ENCODE peak calls at places on chromosome 18, in eight cellular contexts. One of them, this sample, is unnamed.

GRCh38 chr18:46414863-46415262 is 242.2 kb downstream of the LOXHD1 start:
- DNase-seq in HTR-8/SVneo: no peak
- DNase-seq in T-helper 9 cell: no peak
- DNase-seq in iris pigment epithelial cell: no peak
- DNase-seq in sciatic nerve: no peak
- DNase-seq in CD8-positive, alpha-beta T cell: no peak
- DNase-seq in T-helper 2 cell: no peak
- DNase-seq in T-cell: no peak
- DNase-seq in this sample: no peak

GRCh38 chr18:26086959-26087358 is 3.5 kb downstream of the SS18 start:
- DNase-seq in HTR-8/SVneo: no peak
- DNase-seq in T-helper 9 cell: no peak
- DNase-seq in iris pigment epithelial cell: no peak
- DNase-seq in sciatic nerve: no peak
- DNase-seq in CD8-positive, alpha-beta T cell: no peak
- DNase-seq in T-helper 2 cell: no peak
- DNase-seq in T-cell: no peak
- DNase-seq in this sample: no peak

GRCh38 chr18:50869150-50869549 is 9.8 kb upstream of the ME2 start:
- DNase-seq in HTR-8/SVneo: no peak
- DNase-seq in T-helper 9 cell: no peak
- DNase-seq in iris pigment epithelial cell: no peak
- DNase-seq in sciatic nerve: no peak
- DNase-seq in CD8-positive, alpha-beta T cell: no peak
- DNase-seq in T-helper 2 cell: no peak
- DNase-seq in T-cell: no peak
- DNase-seq in this sample: no peak

GRCh38 chr18:7784171-7784570 is 217.1 kb downstream of the PTPRM start:
- DNase-seq in HTR-8/SVneo: no peak
- DNase-seq in T-helper 9 cell: no peak
- DNase-seq in iris pigment epithelial cell: peak
- DNase-seq in sciatic nerve: no peak
- DNase-seq in CD8-positive, alpha-beta T cell: no peak
- DNase-seq in T-helper 2 cell: no peak
- DNase-seq in T-cell: no peak
- DNase-seq in this sample: no peak

GRCh38 chr18:22694954-22695353 is 238.2 kb upstream of the RBBP8 start:
- DNase-seq in HTR-8/SVneo: peak
- DNase-seq in T-helper 9 cell: no peak
- DNase-seq in iris pigment epithelial cell: peak
- DNase-seq in sciatic nerve: no peak
- DNase-seq in CD8-positive, alpha-beta T cell: no peak
- DNase-seq in T-helper 2 cell: no peak
- DNase-seq in T-cell: no peak
- DNase-seq in this sample: peak

GRCh38 chr18:48945953-48946217 is 4.9 kb downstream of the SMAD7 start:
- DNase-seq in HTR-8/SVneo: no peak
- DNase-seq in T-helper 9 cell: no peak
- DNase-seq in iris pigment epithelial cell: no peak
- DNase-seq in sciatic nerve: no peak
- DNase-seq in CD8-positive, alpha-beta T cell: no peak
- DNase-seq in T-helper 2 cell: no peak
- DNase-seq in T-cell: no peak
- DNase-seq in this sample: no peak

GRCh38 chr18:58005885-58006523 is 38.0 kb upstream of the NEDD4L start:
- DNase-seq in HTR-8/SVneo: no peak
- DNase-seq in T-helper 9 cell: no peak
- DNase-seq in iris pigment epithelial cell: peak
- DNase-seq in sciatic nerve: no peak
- DNase-seq in CD8-positive, alpha-beta T cell: no peak
- DNase-seq in T-helper 2 cell: no peak
- DNase-seq in T-cell: no peak
- DNase-seq in this sample: peak

GRCh38 chr18:79519751-79520472 is 124.2 kb downstream of the NFATC1 start:
- DNase-seq in HTR-8/SVneo: no peak
- DNase-seq in T-helper 9 cell: peak
- DNase-seq in iris pigment epithelial cell: peak
- DNase-seq in sciatic nerve: peak
- DNase-seq in CD8-positive, alpha-beta T cell: no peak
- DNase-seq in T-helper 2 cell: no peak
- DNase-seq in T-cell: peak
- DNase-seq in this sample: no peak

GRCh38 chr18:34772887-34773286 is 62.8 kb downstream of the DTNA start:
- DNase-seq in HTR-8/SVneo: no peak
- DNase-seq in T-helper 9 cell: no peak
- DNase-seq in iris pigment epithelial cell: peak
- DNase-seq in sciatic nerve: no peak
- DNase-seq in CD8-positive, alpha-beta T cell: no peak
- DNase-seq in T-helper 2 cell: no peak
- DNase-seq in T-cell: no peak
- DNase-seq in this sample: no peak

GRCh38 chr18:78407456-78407823 is 572.2 kb upstream of the SALL3 start:
- DNase-seq in HTR-8/SVneo: no peak
- DNase-seq in T-helper 9 cell: no peak
- DNase-seq in iris pigment epithelial cell: no peak
- DNase-seq in sciatic nerve: no peak
- DNase-seq in CD8-positive, alpha-beta T cell: no peak
- DNase-seq in T-helper 2 cell: no peak
- DNase-seq in T-cell: no peak
- DNase-seq in this sample: no peak

GRCh38 chr18:44051088-44051487 is 629.6 kb upstream of the SETBP1 start:
- DNase-seq in HTR-8/SVneo: no peak
- DNase-seq in T-helper 9 cell: no peak
- DNase-seq in iris pigment epithelial cell: no peak
- DNase-seq in sciatic nerve: no peak
- DNase-seq in CD8-positive, alpha-beta T cell: no peak
- DNase-seq in T-helper 2 cell: no peak
- DNase-seq in T-cell: no peak
- DNase-seq in this sample: no peak

GRCh38 chr18:11909081-11909410 is 929 bp upstream of the MPPE1 start:
- DNase-seq in HTR-8/SVneo: no peak
- DNase-seq in T-helper 9 cell: peak
- DNase-seq in iris pigment epithelial cell: peak
- DNase-seq in sciatic nerve: no peak
- DNase-seq in CD8-positive, alpha-beta T cell: no peak
- DNase-seq in T-helper 2 cell: no peak
- DNase-seq in T-cell: no peak
- DNase-seq in this sample: no peak

GRCh38 chr18:58225101-58225500 is 181.1 kb downstream of the NEDD4L start:
- DNase-seq in HTR-8/SVneo: no peak
- DNase-seq in T-helper 9 cell: no peak
- DNase-seq in iris pigment epithelial cell: no peak
- DNase-seq in sciatic nerve: no peak
- DNase-seq in CD8-positive, alpha-beta T cell: no peak
- DNase-seq in T-helper 2 cell: no peak
- DNase-seq in T-cell: no peak
- DNase-seq in this sample: no peak

GRCh38 chr18:79611040-79611681 is 68.4 kb upstream of the CTDP1 start:
- DNase-seq in HTR-8/SVneo: peak
- DNase-seq in T-helper 9 cell: no peak
- DNase-seq in iris pigment epithelial cell: peak
- DNase-seq in sciatic nerve: peak
- DNase-seq in CD8-positive, alpha-beta T cell: no peak
- DNase-seq in T-helper 2 cell: no peak
- DNase-seq in T-cell: no peak
- DNase-seq in this sample: peak

GRCh38 chr18:24959100-24959499 is 392.9 kb downstream of the ZNF521 start:
- DNase-seq in HTR-8/SVneo: no peak
- DNase-seq in T-helper 9 cell: no peak
- DNase-seq in iris pigment epithelial cell: no peak
- DNase-seq in sciatic nerve: no peak
- DNase-seq in CD8-positive, alpha-beta T cell: no peak
- DNase-seq in T-helper 2 cell: no peak
- DNase-seq in T-cell: no peak
- DNase-seq in this sample: no peak

GRCh38 chr18:2123077-2123476 is 448.2 kb downstream of the METTL4 start:
- DNase-seq in HTR-8/SVneo: no peak
- DNase-seq in T-helper 9 cell: no peak
- DNase-seq in iris pigment epithelial cell: no peak
- DNase-seq in sciatic nerve: no peak
- DNase-seq in CD8-positive, alpha-beta T cell: no peak
- DNase-seq in T-helper 2 cell: no peak
- DNase-seq in T-cell: no peak
- DNase-seq in this sample: no peak

GRCh38 chr18:65876310-65876709 is 125.5 kb downstream of the CDH7 start:
- DNase-seq in HTR-8/SVneo: no peak
- DNase-seq in T-helper 9 cell: no peak
- DNase-seq in iris pigment epithelial cell: no peak
- DNase-seq in sciatic nerve: no peak
- DNase-seq in CD8-positive, alpha-beta T cell: no peak
- DNase-seq in T-helper 2 cell: no peak
- DNase-seq in T-cell: no peak
- DNase-seq in this sample: no peak

GRCh38 chr18:62716679-62717058 is 1.3 kb downstream of the PHLPP1 start:
- DNase-seq in HTR-8/SVneo: no peak
- DNase-seq in T-helper 9 cell: peak
- DNase-seq in iris pigment epithelial cell: peak
- DNase-seq in sciatic nerve: peak
- DNase-seq in CD8-positive, alpha-beta T cell: peak
- DNase-seq in T-helper 2 cell: peak
- DNase-seq in T-cell: peak
- DNase-seq in this sample: no peak

GRCh38 chr18:28183418-28184078 is 6.6 kb upstream of the CDH2 start:
- DNase-seq in HTR-8/SVneo: peak
- DNase-seq in T-helper 9 cell: no peak
- DNase-seq in iris pigment epithelial cell: peak
- DNase-seq in sciatic nerve: no peak
- DNase-seq in CD8-positive, alpha-beta T cell: no peak
- DNase-seq in T-helper 2 cell: no peak
- DNase-seq in T-cell: no peak
- DNase-seq in this sample: no peak

GRCh38 chr18:76875390-76876330 is 53.3 kb downstream of the ZNF236 start:
- DNase-seq in HTR-8/SVneo: no peak
- DNase-seq in T-helper 9 cell: no peak
- DNase-seq in iris pigment epithelial cell: peak
- DNase-seq in sciatic nerve: no peak
- DNase-seq in CD8-positive, alpha-beta T cell: no peak
- DNase-seq in T-helper 2 cell: no peak
- DNase-seq in T-cell: peak
- DNase-seq in this sample: peak

GRCh38 chr18:70113511-70113910 is 92.0 kb downstream of the RTTN start:
- DNase-seq in HTR-8/SVneo: no peak
- DNase-seq in T-helper 9 cell: no peak
- DNase-seq in iris pigment epithelial cell: no peak
- DNase-seq in sciatic nerve: no peak
- DNase-seq in CD8-positive, alpha-beta T cell: no peak
- DNase-seq in T-helper 2 cell: no peak
- DNase-seq in T-cell: no peak
- DNase-seq in this sample: no peak

GRCh38 chr18:48798334-48799197 is 152.2 kb downstream of the SMAD7 start:
- DNase-seq in HTR-8/SVneo: no peak
- DNase-seq in T-helper 9 cell: no peak
- DNase-seq in iris pigment epithelial cell: no peak
- DNase-seq in sciatic nerve: peak
- DNase-seq in CD8-positive, alpha-beta T cell: no peak
- DNase-seq in T-helper 2 cell: no peak
- DNase-seq in T-cell: no peak
- DNase-seq in this sample: no peak

GRCh38 chr18:46706968-46707367 is 49.9 kb downstream of the ST8SIA5 start:
- DNase-seq in HTR-8/SVneo: no peak
- DNase-seq in T-helper 9 cell: no peak
- DNase-seq in iris pigment epithelial cell: no peak
- DNase-seq in sciatic nerve: no peak
- DNase-seq in CD8-positive, alpha-beta T cell: no peak
- DNase-seq in T-helper 2 cell: no peak
- DNase-seq in T-cell: no peak
- DNase-seq in this sample: no peak

GRCh38 chr18:79486356-79487197 is 90.8 kb downstream of the NFATC1 start:
- DNase-seq in HTR-8/SVneo: no peak
- DNase-seq in T-helper 9 cell: no peak
- DNase-seq in iris pigment epithelial cell: no peak
- DNase-seq in sciatic nerve: peak
- DNase-seq in CD8-positive, alpha-beta T cell: no peak
- DNase-seq in T-helper 2 cell: peak
- DNase-seq in T-cell: no peak
- DNase-seq in this sample: no peak

GRCh38 chr18:34783485-34783884 is 73.4 kb downstream of the DTNA start:
- DNase-seq in HTR-8/SVneo: no peak
- DNase-seq in T-helper 9 cell: no peak
- DNase-seq in iris pigment epithelial cell: no peak
- DNase-seq in sciatic nerve: no peak
- DNase-seq in CD8-positive, alpha-beta T cell: no peak
- DNase-seq in T-helper 2 cell: no peak
- DNase-seq in T-cell: no peak
- DNase-seq in this sample: no peak

GRCh38 chr18:25062720-25063119 is 289.2 kb downstream of the ZNF521 start:
- DNase-seq in HTR-8/SVneo: no peak
- DNase-seq in T-helper 9 cell: no peak
- DNase-seq in iris pigment epithelial cell: no peak
- DNase-seq in sciatic nerve: no peak
- DNase-seq in CD8-positive, alpha-beta T cell: no peak
- DNase-seq in T-helper 2 cell: no peak
- DNase-seq in T-cell: no peak
- DNase-seq in this sample: no peak

GRCh38 chr18:2970762-2971659 is 41.9 kb downstream of the LPIN2 start:
- DNase-seq in HTR-8/SVneo: no peak
- DNase-seq in T-helper 9 cell: peak
- DNase-seq in iris pigment epithelial cell: peak
- DNase-seq in sciatic nerve: no peak
- DNase-seq in CD8-positive, alpha-beta T cell: no peak
- DNase-seq in T-helper 2 cell: no peak
- DNase-seq in T-cell: no peak
- DNase-seq in this sample: no peak

GRCh38 chr18:24518596-24518995 is 58.2 kb downstream of the HRH4 start:
- DNase-seq in HTR-8/SVneo: no peak
- DNase-seq in T-helper 9 cell: no peak
- DNase-seq in iris pigment epithelial cell: no peak
- DNase-seq in sciatic nerve: no peak
- DNase-seq in CD8-positive, alpha-beta T cell: no peak
- DNase-seq in T-helper 2 cell: no peak
- DNase-seq in T-cell: no peak
- DNase-seq in this sample: no peak

GRCh38 chr18:60732146-60732545 is 359.6 kb upstream of the MC4R start:
- DNase-seq in HTR-8/SVneo: no peak
- DNase-seq in T-helper 9 cell: no peak
- DNase-seq in iris pigment epithelial cell: no peak
- DNase-seq in sciatic nerve: no peak
- DNase-seq in CD8-positive, alpha-beta T cell: no peak
- DNase-seq in T-helper 2 cell: no peak
- DNase-seq in T-cell: no peak
- DNase-seq in this sample: no peak

GRCh38 chr18:22915337-22915736 is 17.8 kb upstream of the RBBP8 start:
- DNase-seq in HTR-8/SVneo: no peak
- DNase-seq in T-helper 9 cell: no peak
- DNase-seq in iris pigment epithelial cell: no peak
- DNase-seq in sciatic nerve: no peak
- DNase-seq in CD8-positive, alpha-beta T cell: no peak
- DNase-seq in T-helper 2 cell: no peak
- DNase-seq in T-cell: no peak
- DNase-seq in this sample: no peak

GRCh38 chr18:35711227-35711626 is 129.7 kb downstream of the GALNT1 start:
- DNase-seq in HTR-8/SVneo: no peak
- DNase-seq in T-helper 9 cell: no peak
- DNase-seq in iris pigment epithelial cell: no peak
- DNase-seq in sciatic nerve: no peak
- DNase-seq in CD8-positive, alpha-beta T cell: no peak
- DNase-seq in T-helper 2 cell: no peak
- DNase-seq in T-cell: no peak
- DNase-seq in this sample: no peak

GRCh38 chr18:57107141-57107832 is 39.6 kb upstream of the BOD1L2 start:
- DNase-seq in HTR-8/SVneo: no peak
- DNase-seq in T-helper 9 cell: no peak
- DNase-seq in iris pigment epithelial cell: peak
- DNase-seq in sciatic nerve: no peak
- DNase-seq in CD8-positive, alpha-beta T cell: no peak
- DNase-seq in T-helper 2 cell: no peak
- DNase-seq in T-cell: no peak
- DNase-seq in this sample: no peak

GRCh38 chr18:56128153-56128791 is 510.1 kb downstream of the TXNL1 start:
- DNase-seq in HTR-8/SVneo: no peak
- DNase-seq in T-helper 9 cell: no peak
- DNase-seq in iris pigment epithelial cell: no peak
- DNase-seq in sciatic nerve: no peak
- DNase-seq in CD8-positive, alpha-beta T cell: no peak
- DNase-seq in T-helper 2 cell: no peak
- DNase-seq in T-cell: no peak
- DNase-seq in this sample: no peak

GRCh38 chr18:25786778-25787177 is 303.6 kb downstream of the SS18 start:
- DNase-seq in HTR-8/SVneo: peak
- DNase-seq in T-helper 9 cell: no peak
- DNase-seq in iris pigment epithelial cell: peak
- DNase-seq in sciatic nerve: no peak
- DNase-seq in CD8-positive, alpha-beta T cell: no peak
- DNase-seq in T-helper 2 cell: no peak
- DNase-seq in T-cell: no peak
- DNase-seq in this sample: no peak